ENCODE peak calls at places on chromosomes 6 and 20, in four cellular contexts. O is lower lobe of right lung, T is fibroblast of pulmonary artery, F is cardiac fibroblast. X is an unnamed sample.

GRCh38 chr6:36545767-36546663 is 1.3 kb downstream of the STK38 start:
- DNase-seq in T (peak), F (peak), O (no peak), X (no peak)

GRCh38 chr20:13344671-13345070 is 123.6 kb downstream of the ISM1 start:
- DNase-seq in T (no peak), F (no peak), O (no peak), X (no peak)

GRCh38 chr6:49517919-49518318 is 18.2 kb downstream of the GLYATL3 start:
- DNase-seq in F (no peak), T (no peak), O (no peak), X (no peak)

GRCh38 chr6:43804550-43805223 is 34.7 kb downstream of the VEGFA start:
- DNase-seq in T (no peak), F (no peak), O (no peak), X (no peak)

GRCh38 chr20:24694157-24694726 is 224.8 kb downstream of the SYNDIG1 start:
- DNase-seq in O (no peak), F (no peak), T (no peak), X (no peak)

GRCh38 chr6:47922391-47922790 is 140.6 kb downstream of the OPN5 start:
- DNase-seq in T (no peak), O (no peak), F (no peak), X (no peak)

GRCh38 chr6:108737594-108738546 is 110.4 kb upstream of the ARMC2 start:
- DNase-seq in O (no peak), T (peak), F (peak), X (peak)

GRCh38 chr6:149316108-149316727 is 1.3 kb upstream of the TAB2 start:
- DNase-seq in O (no peak), F (no peak), T (no peak), X (no peak)

GRCh38 chr20:49724637-49725606 is 11.2 kb upstream of the B4GALT5 start:
- DNase-seq in F (peak), T (peak), O (peak), X (peak)

GRCh38 chr6:144064831-144065668 is 30.3 kb downstream of the SF3B5 start:
- DNase-seq in O (no peak), T (no peak), F (no peak), X (no peak)

GRCh38 chr6:38566295-38566694 is 73.4 kb downstream of the BTBD9 start:
- DNase-seq in F (peak), O (no peak), T (no peak), X (no peak)

GRCh38 chr6:106444777-106445507 is 84.4 kb downstream of the CRYBG1 start:
- DNase-seq in T (peak), O (no peak), F (peak), X (peak)

GRCh38 chr20:57658447-57659130 is 38.4 kb upstream of the ZBP1 start:
- DNase-seq in F (no peak), T (no peak), O (peak), X (no peak)

GRCh38 chr20:33423141-33423834 is 20.3 kb downstream of the SNTA1 start:
- DNase-seq in O (no peak), F (peak), T (peak), X (peak)

GRCh38 chr6:41655706-41656668 is 17.7 kb downstream of the MDFI start:
- DNase-seq in O (peak), F (peak), T (peak), X (no peak)

GRCh38 chr20:45701104-45701503 is 734 bp upstream of the WFDC13 start:
- DNase-seq in O (no peak), T (no peak), F (no peak), X (no peak)

GRCh38 chr6:5104667-5105066 is 19.5 kb downstream of the PPP1R3G start:
- DNase-seq in O (no peak), T (no peak), F (no peak), X (no peak)

GRCh38 chr6:53309059-53309896 is 39.5 kb downstream of the ELOVL5 start:
- DNase-seq in O (no peak), T (peak), F (peak), X (no peak)

GRCh38 chr6:136429681-136430080 is 120.5 kb downstream of the MAP7 start:
- DNase-seq in F (no peak), T (no peak), O (no peak), X (no peak)

GRCh38 chr6:113901482-113901881 is 44.3 kb downstream of the MARCKS start:
- DNase-seq in O (no peak), T (peak), F (peak), X (peak)

GRCh38 chr20:63830821-63831593 is at the start of gene ZBTB46:
- DNase-seq in F (no peak), O (peak), T (peak), X (no peak)
- H3K4me3 ChIP-seq in F (peak), O (peak), T (peak), X (peak)

DNA sequence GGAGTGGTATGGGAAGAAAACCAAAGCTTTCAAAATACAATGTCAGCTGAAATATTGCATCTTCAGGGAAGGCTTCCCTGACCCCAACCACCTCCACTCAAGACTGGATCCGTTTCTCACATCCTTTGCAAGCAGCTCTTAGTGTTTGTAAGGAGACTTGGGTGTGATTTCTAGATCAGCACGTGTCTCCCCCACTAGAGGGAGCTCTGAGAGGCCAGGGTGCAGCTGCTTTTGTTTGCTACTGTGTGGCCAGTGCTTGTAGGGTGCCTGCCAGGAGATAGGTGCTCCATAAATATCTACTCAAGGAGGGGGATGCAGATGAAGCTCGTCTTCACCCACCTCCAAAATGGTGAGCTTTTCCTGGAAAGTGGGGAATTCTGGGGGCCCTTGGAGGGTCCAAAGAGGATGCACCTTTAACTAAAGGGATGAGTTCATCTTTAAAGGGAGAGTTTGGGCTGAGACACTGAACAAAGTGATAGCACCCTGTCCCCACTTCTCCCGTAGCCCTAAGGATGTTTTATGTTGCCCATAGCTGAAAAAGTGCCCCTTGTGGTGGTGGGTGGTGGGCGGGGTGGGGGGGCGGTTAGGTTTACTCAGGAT is 52.6 kb upstream of the MAFB start:
- DNase-seq in O (no peak), T (peak), F (peak), X (no peak)
- TF ChIP-seq CTCF in O (peak), T (peak), F (peak), X (peak)

GRCh38 chr20:8215516-8215915 is 83.5 kb downstream of the PLCB1 start:
- DNase-seq in F (peak), O (no peak), T (peak), X (no peak)

GRCh38 chr20:8216375-8217200 is 84.5 kb downstream of the PLCB1 start:
- DNase-seq in F (no peak), O (no peak), T (no peak), X (no peak)

GRCh38 chr20:8212286-8212685 is 80.2 kb downstream of the PLCB1 start:
- DNase-seq in F (peak), T (no peak), O (no peak), X (no peak)

GRCh38 chr20:8213270-8213669 is 81.2 kb downstream of the PLCB1 start:
- DNase-seq in O (no peak), F (no peak), T (no peak), X (no peak)

GRCh38 chr20:8213831-8214587 is 81.9 kb downstream of the PLCB1 start:
- DNase-seq in T (no peak), O (no peak), F (no peak), X (no peak)
- H3K4me3 ChIP-seq in T (no peak), O (peak), F (no peak), X (no peak)

GRCh38 chr6:132220800-132221199 is 180.5 kb downstream of the MOXD1 start:
- DNase-seq in T (no peak), F (no peak), O (no peak), X (peak)

GRCh38 chr6:132219901-132220300 is 181.4 kb downstream of the MOXD1 start:
- DNase-seq in O (no peak), F (no peak), T (no peak), X (no peak)

GRCh38 chr6:132215805-132216204 is 185.5 kb downstream of the MOXD1 start:
- DNase-seq in O (no peak), F (no peak), T (no peak), X (no peak)

GRCh38 chr6:132214716-132215115 is 186.6 kb downstream of the MOXD1 start:
- DNase-seq in T (peak), F (no peak), O (no peak), X (no peak)

GRCh38 chr6:132218063-132218696 is 183.1 kb downstream of the MOXD1 start:
- DNase-seq in O (no peak), F (peak), T (peak), X (no peak)
- TF ChIP-seq CTCF in O (peak), F (peak), T (peak), X (peak)